ENCODE peak calls at places on chromosome 21, in ten cellular contexts. One of them, this sample, is unnamed.

GRCh38 chr21:17613242-17613676 is 558 bp upstream of the BTG3 start:
- DNase-seq in osteocyte: no peak
- DNase-seq in stimulated activated CD8-positive, alpha-beta memory T cell treated with anti-CD3 and anti-CD28 coated beads, Interleukin-7, amount 100 ng/mL, for 1 hour: no peak
- DNase-seq in stimulated activated CD4-positive, alpha-beta T cell treated with anti-CD3 and anti-CD28 coated beads, Interleukin-1b, Interleukin-23, amount 100 ng/mL, for 4 hours: no peak
- DNase-seq in fibroblast of pulmonary artery: peak; percentile 29
- DNase-seq in ascending aorta: peak; percentile 73
- DNase-seq in SJSA1: no peak
- DNase-seq in T1000: no peak
- DNase-seq in activated T-cell treated with anti-CD3 and anti-CD28 coated beads for 4 hours: peak; percentile 5
- DNase-seq in astrocyte: no peak
- DNase-seq in this sample: no peak

GRCh38 chr21:29250642-29251041 is 48.1 kb upstream of the BACH1 start:
- DNase-seq in osteocyte: no peak
- DNase-seq in stimulated activated CD8-positive, alpha-beta memory T cell treated with anti-CD3 and anti-CD28 coated beads, Interleukin-7, amount 100 ng/mL, for 1 hour: no peak
- DNase-seq in stimulated activated CD4-positive, alpha-beta T cell treated with anti-CD3 and anti-CD28 coated beads, Interleukin-1b, Interleukin-23, amount 100 ng/mL, for 4 hours: no peak
- DNase-seq in fibroblast of pulmonary artery: no peak
- DNase-seq in ascending aorta: no peak
- DNase-seq in SJSA1: no peak
- DNase-seq in T1000: no peak
- DNase-seq in activated T-cell treated with anti-CD3 and anti-CD28 coated beads for 4 hours: no peak
- DNase-seq in astrocyte: no peak
- DNase-seq in this sample: no peak

GRCh38 chr21:29300547-29301138 is 1.9 kb downstream of the BACH1 start:
- DNase-seq in osteocyte: no peak
- DNase-seq in stimulated activated CD8-positive, alpha-beta memory T cell treated with anti-CD3 and anti-CD28 coated beads, Interleukin-7, amount 100 ng/mL, for 1 hour: no peak
- DNase-seq in stimulated activated CD4-positive, alpha-beta T cell treated with anti-CD3 and anti-CD28 coated beads, Interleukin-1b, Interleukin-23, amount 100 ng/mL, for 4 hours: no peak
- DNase-seq in fibroblast of pulmonary artery: no peak
- DNase-seq in ascending aorta: no peak
- DNase-seq in SJSA1: no peak
- DNase-seq in T1000: no peak
- DNase-seq in activated T-cell treated with anti-CD3 and anti-CD28 coated beads for 4 hours: no peak
- DNase-seq in astrocyte: peak; percentile 57
- DNase-seq in this sample: no peak

GRCh38 chr21:17045214-17045835 is 467.5 kb upstream of the CXADR start:
- DNase-seq in osteocyte: no peak
- DNase-seq in stimulated activated CD8-positive, alpha-beta memory T cell treated with anti-CD3 and anti-CD28 coated beads, Interleukin-7, amount 100 ng/mL, for 1 hour: no peak
- DNase-seq in stimulated activated CD4-positive, alpha-beta T cell treated with anti-CD3 and anti-CD28 coated beads, Interleukin-1b, Interleukin-23, amount 100 ng/mL, for 4 hours: no peak
- DNase-seq in fibroblast of pulmonary artery: peak; percentile 58
- DNase-seq in ascending aorta: no peak
- DNase-seq in SJSA1: peak; percentile 37
- DNase-seq in T1000: no peak
- DNase-seq in activated T-cell treated with anti-CD3 and anti-CD28 coated beads for 4 hours: no peak
- DNase-seq in astrocyte: peak; percentile 19
- DNase-seq in this sample: no peak

GRCh38 chr21:41658321-41658720 is 108.5 kb downstream of the RIPK4 start:
- DNase-seq in osteocyte: no peak
- DNase-seq in stimulated activated CD8-positive, alpha-beta memory T cell treated with anti-CD3 and anti-CD28 coated beads, Interleukin-7, amount 100 ng/mL, for 1 hour: no peak
- DNase-seq in stimulated activated CD4-positive, alpha-beta T cell treated with anti-CD3 and anti-CD28 coated beads, Interleukin-1b, Interleukin-23, amount 100 ng/mL, for 4 hours: no peak
- DNase-seq in fibroblast of pulmonary artery: no peak
- DNase-seq in ascending aorta: no peak
- DNase-seq in SJSA1: no peak
- DNase-seq in T1000: no peak
- DNase-seq in activated T-cell treated with anti-CD3 and anti-CD28 coated beads for 4 hours: no peak
- DNase-seq in astrocyte: no peak
- DNase-seq in this sample: no peak

GRCh38 chr21:35927262-35927661 is 133.1 kb downstream of the SETD4 start:
- DNase-seq in osteocyte: no peak
- DNase-seq in stimulated activated CD8-positive, alpha-beta memory T cell treated with anti-CD3 and anti-CD28 coated beads, Interleukin-7, amount 100 ng/mL, for 1 hour: no peak
- DNase-seq in stimulated activated CD4-positive, alpha-beta T cell treated with anti-CD3 and anti-CD28 coated beads, Interleukin-1b, Interleukin-23, amount 100 ng/mL, for 4 hours: no peak
- DNase-seq in fibroblast of pulmonary artery: no peak
- DNase-seq in ascending aorta: no peak
- DNase-seq in SJSA1: no peak
- DNase-seq in T1000: no peak
- DNase-seq in activated T-cell treated with anti-CD3 and anti-CD28 coated beads for 4 hours: no peak
- DNase-seq in astrocyte: no peak
- DNase-seq in this sample: no peak

GRCh38 chr21:29092102-29092959 is 18.9 kb upstream of the CCT8 start:
- DNase-seq in osteocyte: no peak
- DNase-seq in stimulated activated CD8-positive, alpha-beta memory T cell treated with anti-CD3 and anti-CD28 coated beads, Interleukin-7, amount 100 ng/mL, for 1 hour: no peak
- DNase-seq in stimulated activated CD4-positive, alpha-beta T cell treated with anti-CD3 and anti-CD28 coated beads, Interleukin-1b, Interleukin-23, amount 100 ng/mL, for 4 hours: no peak
- DNase-seq in fibroblast of pulmonary artery: peak; percentile 50
- DNase-seq in ascending aorta: no peak
- DNase-seq in SJSA1: peak; percentile 31
- DNase-seq in T1000: no peak
- DNase-seq in activated T-cell treated with anti-CD3 and anti-CD28 coated beads for 4 hours: no peak
- DNase-seq in astrocyte: peak; percentile 61
- DNase-seq in this sample: no peak

GRCh38 chr21:44956356-44957046 is 16.7 kb downstream of the SLX9 start:
- DNase-seq in osteocyte: no peak
- DNase-seq in stimulated activated CD8-positive, alpha-beta memory T cell treated with anti-CD3 and anti-CD28 coated beads, Interleukin-7, amount 100 ng/mL, for 1 hour: no peak
- DNase-seq in stimulated activated CD4-positive, alpha-beta T cell treated with anti-CD3 and anti-CD28 coated beads, Interleukin-1b, Interleukin-23, amount 100 ng/mL, for 4 hours: no peak
- DNase-seq in fibroblast of pulmonary artery: no peak
- DNase-seq in ascending aorta: no peak
- DNase-seq in SJSA1: no peak
- DNase-seq in T1000: no peak
- DNase-seq in activated T-cell treated with anti-CD3 and anti-CD28 coated beads for 4 hours: no peak
- DNase-seq in astrocyte: no peak
- DNase-seq in this sample: no peak

GRCh38 chr21:45320261-45320990 is 32.7 kb upstream of the POFUT2 start:
- DNase-seq in osteocyte: no peak
- DNase-seq in stimulated activated CD8-positive, alpha-beta memory T cell treated with anti-CD3 and anti-CD28 coated beads, Interleukin-7, amount 100 ng/mL, for 1 hour: no peak
- DNase-seq in stimulated activated CD4-positive, alpha-beta T cell treated with anti-CD3 and anti-CD28 coated beads, Interleukin-1b, Interleukin-23, amount 100 ng/mL, for 4 hours: no peak
- DNase-seq in fibroblast of pulmonary artery: no peak
- DNase-seq in ascending aorta: peak; percentile 77
- DNase-seq in SJSA1: no peak
- DNase-seq in T1000: no peak
- DNase-seq in activated T-cell treated with anti-CD3 and anti-CD28 coated beads for 4 hours: no peak
- DNase-seq in astrocyte: no peak
- DNase-seq in this sample: no peak

GRCh38 chr21:16424331-16424749 is 694.6 kb downstream of the USP25 start:
- DNase-seq in osteocyte: no peak
- DNase-seq in stimulated activated CD8-positive, alpha-beta memory T cell treated with anti-CD3 and anti-CD28 coated beads, Interleukin-7, amount 100 ng/mL, for 1 hour: no peak
- DNase-seq in stimulated activated CD4-positive, alpha-beta T cell treated with anti-CD3 and anti-CD28 coated beads, Interleukin-1b, Interleukin-23, amount 100 ng/mL, for 4 hours: no peak
- DNase-seq in fibroblast of pulmonary artery: peak; percentile 66
- DNase-seq in ascending aorta: no peak
- DNase-seq in SJSA1: peak; percentile 33
- DNase-seq in T1000: no peak
- DNase-seq in activated T-cell treated with anti-CD3 and anti-CD28 coated beads for 4 hours: no peak
- DNase-seq in astrocyte: peak; percentile 69
- DNase-seq in this sample: no peak

GRCh38 chr21:17200250-17200649 is 312.6 kb upstream of the CXADR start:
- DNase-seq in osteocyte: no peak
- DNase-seq in stimulated activated CD8-positive, alpha-beta memory T cell treated with anti-CD3 and anti-CD28 coated beads, Interleukin-7, amount 100 ng/mL, for 1 hour: no peak
- DNase-seq in stimulated activated CD4-positive, alpha-beta T cell treated with anti-CD3 and anti-CD28 coated beads, Interleukin-1b, Interleukin-23, amount 100 ng/mL, for 4 hours: no peak
- DNase-seq in fibroblast of pulmonary artery: no peak
- DNase-seq in ascending aorta: no peak
- DNase-seq in SJSA1: no peak
- DNase-seq in T1000: no peak
- DNase-seq in activated T-cell treated with anti-CD3 and anti-CD28 coated beads for 4 hours: no peak
- DNase-seq in astrocyte: no peak
- DNase-seq in this sample: no peak

GRCh38 chr21:25330266-25330665 is 277.0 kb downstream of the MRPL39 start:
- DNase-seq in osteocyte: no peak
- DNase-seq in stimulated activated CD8-positive, alpha-beta memory T cell treated with anti-CD3 and anti-CD28 coated beads, Interleukin-7, amount 100 ng/mL, for 1 hour: no peak
- DNase-seq in stimulated activated CD4-positive, alpha-beta T cell treated with anti-CD3 and anti-CD28 coated beads, Interleukin-1b, Interleukin-23, amount 100 ng/mL, for 4 hours: no peak
- DNase-seq in fibroblast of pulmonary artery: peak; percentile 56
- DNase-seq in ascending aorta: no peak
- DNase-seq in SJSA1: no peak
- DNase-seq in T1000: no peak
- DNase-seq in activated T-cell treated with anti-CD3 and anti-CD28 coated beads for 4 hours: no peak
- DNase-seq in astrocyte: no peak
- DNase-seq in this sample: no peak

GRCh38 chr21:35075546-35075945 is 26.4 kb upstream of the RUNX1 start:
- DNase-seq in osteocyte: no peak
- DNase-seq in stimulated activated CD8-positive, alpha-beta memory T cell treated with anti-CD3 and anti-CD28 coated beads, Interleukin-7, amount 100 ng/mL, for 1 hour: no peak
- DNase-seq in stimulated activated CD4-positive, alpha-beta T cell treated with anti-CD3 and anti-CD28 coated beads, Interleukin-1b, Interleukin-23, amount 100 ng/mL, for 4 hours: no peak
- DNase-seq in fibroblast of pulmonary artery: peak; percentile 59
- DNase-seq in ascending aorta: no peak
- DNase-seq in SJSA1: no peak
- DNase-seq in T1000: peak; percentile 40
- DNase-seq in activated T-cell treated with anti-CD3 and anti-CD28 coated beads for 4 hours: no peak
- DNase-seq in astrocyte: peak; percentile 78
- DNase-seq in this sample: peak; percentile 40

GRCh38 chr21:27580276-27580675 is 613.4 kb upstream of the ADAMTS5 start:
- DNase-seq in osteocyte: no peak
- DNase-seq in stimulated activated CD8-positive, alpha-beta memory T cell treated with anti-CD3 and anti-CD28 coated beads, Interleukin-7, amount 100 ng/mL, for 1 hour: no peak
- DNase-seq in stimulated activated CD4-positive, alpha-beta T cell treated with anti-CD3 and anti-CD28 coated beads, Interleukin-1b, Interleukin-23, amount 100 ng/mL, for 4 hours: no peak
- DNase-seq in fibroblast of pulmonary artery: peak; percentile 26
- DNase-seq in ascending aorta: no peak
- DNase-seq in SJSA1: no peak
- DNase-seq in T1000: no peak
- DNase-seq in activated T-cell treated with anti-CD3 and anti-CD28 coated beads for 4 hours: no peak
- DNase-seq in astrocyte: peak; percentile 50
- DNase-seq in this sample: no peak

GRCh38 chr21:45413922-45414321 is 9.0 kb downstream of the COL18A1 start:
- DNase-seq in osteocyte: no peak
- DNase-seq in stimulated activated CD8-positive, alpha-beta memory T cell treated with anti-CD3 and anti-CD28 coated beads, Interleukin-7, amount 100 ng/mL, for 1 hour: no peak
- DNase-seq in stimulated activated CD4-positive, alpha-beta T cell treated with anti-CD3 and anti-CD28 coated beads, Interleukin-1b, Interleukin-23, amount 100 ng/mL, for 4 hours: no peak
- DNase-seq in fibroblast of pulmonary artery: no peak
- DNase-seq in ascending aorta: peak; percentile 62
- DNase-seq in SJSA1: no peak
- DNase-seq in T1000: no peak
- DNase-seq in activated T-cell treated with anti-CD3 and anti-CD28 coated beads for 4 hours: no peak
- DNase-seq in astrocyte: no peak
- DNase-seq in this sample: no peak

GRCh38 chr21:25912402-25912746 is 177.6 kb downstream of the GABPA start:
- DNase-seq in osteocyte: no peak
- DNase-seq in stimulated activated CD8-positive, alpha-beta memory T cell treated with anti-CD3 and anti-CD28 coated beads, Interleukin-7, amount 100 ng/mL, for 1 hour: no peak
- DNase-seq in stimulated activated CD4-positive, alpha-beta T cell treated with anti-CD3 and anti-CD28 coated beads, Interleukin-1b, Interleukin-23, amount 100 ng/mL, for 4 hours: no peak
- DNase-seq in fibroblast of pulmonary artery: no peak
- DNase-seq in ascending aorta: no peak
- DNase-seq in SJSA1: no peak
- DNase-seq in T1000: no peak
- DNase-seq in activated T-cell treated with anti-CD3 and anti-CD28 coated beads for 4 hours: no peak
- DNase-seq in astrocyte: no peak
- DNase-seq in this sample: no peak

GRCh38 chr21:29334717-29335428 is 36.2 kb downstream of the BACH1 start:
- DNase-seq in osteocyte: no peak
- DNase-seq in stimulated activated CD8-positive, alpha-beta memory T cell treated with anti-CD3 and anti-CD28 coated beads, Interleukin-7, amount 100 ng/mL, for 1 hour: no peak
- DNase-seq in stimulated activated CD4-positive, alpha-beta T cell treated with anti-CD3 and anti-CD28 coated beads, Interleukin-1b, Interleukin-23, amount 100 ng/mL, for 4 hours: no peak
- DNase-seq in fibroblast of pulmonary artery: peak; percentile 69
- DNase-seq in ascending aorta: no peak
- DNase-seq in SJSA1: no peak
- DNase-seq in T1000: no peak
- DNase-seq in activated T-cell treated with anti-CD3 and anti-CD28 coated beads for 4 hours: no peak
- DNase-seq in astrocyte: peak; percentile 93
- DNase-seq in this sample: no peak

GRCh38 chr21:26965567-26966359 is 1.1 kb downstream of the ADAMTS5 start:
- DNase-seq in osteocyte: peak; percentile 87
- DNase-seq in stimulated activated CD8-positive, alpha-beta memory T cell treated with anti-CD3 and anti-CD28 coated beads, Interleukin-7, amount 100 ng/mL, for 1 hour: no peak
- DNase-seq in stimulated activated CD4-positive, alpha-beta T cell treated with anti-CD3 and anti-CD28 coated beads, Interleukin-1b, Interleukin-23, amount 100 ng/mL, for 4 hours: no peak
- DNase-seq in fibroblast of pulmonary artery: no peak
- DNase-seq in ascending aorta: peak; percentile 63
- DNase-seq in SJSA1: no peak
- DNase-seq in T1000: no peak
- DNase-seq in activated T-cell treated with anti-CD3 and anti-CD28 coated beads for 4 hours: no peak
- DNase-seq in astrocyte: no peak
- DNase-seq in this sample: no peak

GRCh38 chr21:29825936-29826335 is 113.9 kb downstream of the GRIK1 start:
- DNase-seq in osteocyte: no peak
- DNase-seq in stimulated activated CD8-positive, alpha-beta memory T cell treated with anti-CD3 and anti-CD28 coated beads, Interleukin-7, amount 100 ng/mL, for 1 hour: no peak
- DNase-seq in stimulated activated CD4-positive, alpha-beta T cell treated with anti-CD3 and anti-CD28 coated beads, Interleukin-1b, Interleukin-23, amount 100 ng/mL, for 4 hours: no peak
- DNase-seq in fibroblast of pulmonary artery: no peak
- DNase-seq in ascending aorta: no peak
- DNase-seq in SJSA1: no peak
- DNase-seq in T1000: no peak
- DNase-seq in activated T-cell treated with anti-CD3 and anti-CD28 coated beads for 4 hours: no peak
- DNase-seq in astrocyte: no peak
- DNase-seq in this sample: no peak

GRCh38 chr21:20570824-20571232 is 427.4 kb upstream of the NCAM2 start:
- DNase-seq in osteocyte: no peak
- DNase-seq in stimulated activated CD8-positive, alpha-beta memory T cell treated with anti-CD3 and anti-CD28 coated beads, Interleukin-7, amount 100 ng/mL, for 1 hour: no peak
- DNase-seq in stimulated activated CD4-positive, alpha-beta T cell treated with anti-CD3 and anti-CD28 coated beads, Interleukin-1b, Interleukin-23, amount 100 ng/mL, for 4 hours: no peak
- DNase-seq in fibroblast of pulmonary artery: no peak
- DNase-seq in ascending aorta: no peak
- DNase-seq in SJSA1: no peak
- DNase-seq in T1000: peak; percentile 6
- DNase-seq in activated T-cell treated with anti-CD3 and anti-CD28 coated beads for 4 hours: no peak
- DNase-seq in astrocyte: no peak
- DNase-seq in this sample: no peak

GRCh38 chr21:32043458-32043857 is 170.6 kb downstream of the HUNK start:
- DNase-seq in osteocyte: no peak
- DNase-seq in stimulated activated CD8-positive, alpha-beta memory T cell treated with anti-CD3 and anti-CD28 coated beads, Interleukin-7, amount 100 ng/mL, for 1 hour: no peak
- DNase-seq in stimulated activated CD4-positive, alpha-beta T cell treated with anti-CD3 and anti-CD28 coated beads, Interleukin-1b, Interleukin-23, amount 100 ng/mL, for 4 hours: no peak
- DNase-seq in fibroblast of pulmonary artery: no peak
- DNase-seq in ascending aorta: no peak
- DNase-seq in SJSA1: no peak
- DNase-seq in T1000: no peak
- DNase-seq in activated T-cell treated with anti-CD3 and anti-CD28 coated beads for 4 hours: no peak
- DNase-seq in astrocyte: no peak
- DNase-seq in this sample: no peak

GRCh38 chr21:43211085-43212071 is 42.6 kb downstream of the CRYAA start:
- DNase-seq in osteocyte: peak; percentile 82
- DNase-seq in stimulated activated CD8-positive, alpha-beta memory T cell treated with anti-CD3 and anti-CD28 coated beads, Interleukin-7, amount 100 ng/mL, for 1 hour: no peak
- DNase-seq in stimulated activated CD4-positive, alpha-beta T cell treated with anti-CD3 and anti-CD28 coated beads, Interleukin-1b, Interleukin-23, amount 100 ng/mL, for 4 hours: no peak
- DNase-seq in fibroblast of pulmonary artery: peak; percentile 7
- DNase-seq in ascending aorta: peak; percentile 53
- DNase-seq in SJSA1: no peak
- DNase-seq in T1000: no peak
- DNase-seq in activated T-cell treated with anti-CD3 and anti-CD28 coated beads for 4 hours: no peak
- DNase-seq in astrocyte: no peak
- DNase-seq in this sample: no peak

GRCh38 chr21:36150192-36150711 is 6.4 kb upstream of the DOP1B start:
- DNase-seq in osteocyte: no peak
- DNase-seq in stimulated activated CD8-positive, alpha-beta memory T cell treated with anti-CD3 and anti-CD28 coated beads, Interleukin-7, amount 100 ng/mL, for 1 hour: no peak
- DNase-seq in stimulated activated CD4-positive, alpha-beta T cell treated with anti-CD3 and anti-CD28 coated beads, Interleukin-1b, Interleukin-23, amount 100 ng/mL, for 4 hours: no peak
- DNase-seq in fibroblast of pulmonary artery: peak; percentile 48
- DNase-seq in ascending aorta: no peak
- DNase-seq in SJSA1: no peak
- DNase-seq in T1000: no peak
- DNase-seq in activated T-cell treated with anti-CD3 and anti-CD28 coated beads for 4 hours: no peak
- DNase-seq in astrocyte: peak; percentile 71
- DNase-seq in this sample: no peak

GRCh38 chr21:16605588-16605987 is 875.8 kb downstream of the USP25 start:
- DNase-seq in osteocyte: no peak
- DNase-seq in stimulated activated CD8-positive, alpha-beta memory T cell treated with anti-CD3 and anti-CD28 coated beads, Interleukin-7, amount 100 ng/mL, for 1 hour: no peak
- DNase-seq in stimulated activated CD4-positive, alpha-beta T cell treated with anti-CD3 and anti-CD28 coated beads, Interleukin-1b, Interleukin-23, amount 100 ng/mL, for 4 hours: no peak
- DNase-seq in fibroblast of pulmonary artery: peak; percentile 38
- DNase-seq in ascending aorta: no peak
- DNase-seq in SJSA1: no peak
- DNase-seq in T1000: no peak
- DNase-seq in activated T-cell treated with anti-CD3 and anti-CD28 coated beads for 4 hours: no peak
- DNase-seq in astrocyte: peak; percentile 36
- DNase-seq in this sample: no peak

GRCh38 chr21:30408782-30409494 is 13.1 kb downstream of the KRTAP13-1 start:
- DNase-seq in osteocyte: no peak
- DNase-seq in stimulated activated CD8-positive, alpha-beta memory T cell treated with anti-CD3 and anti-CD28 coated beads, Interleukin-7, amount 100 ng/mL, for 1 hour: no peak
- DNase-seq in stimulated activated CD4-positive, alpha-beta T cell treated with anti-CD3 and anti-CD28 coated beads, Interleukin-1b, Interleukin-23, amount 100 ng/mL, for 4 hours: no peak
- DNase-seq in fibroblast of pulmonary artery: peak; percentile 74
- DNase-seq in ascending aorta: no peak
- DNase-seq in SJSA1: peak; percentile 6
- DNase-seq in T1000: no peak
- DNase-seq in activated T-cell treated with anti-CD3 and anti-CD28 coated beads for 4 hours: no peak
- DNase-seq in astrocyte: peak; percentile 0
- DNase-seq in this sample: peak; percentile 82

GRCh38 chr21:45405819-45406762 is 1.1 kb downstream of the COL18A1 start:
- DNase-seq in osteocyte: no peak
- DNase-seq in stimulated activated CD8-positive, alpha-beta memory T cell treated with anti-CD3 and anti-CD28 coated beads, Interleukin-7, amount 100 ng/mL, for 1 hour: no peak
- DNase-seq in stimulated activated CD4-positive, alpha-beta T cell treated with anti-CD3 and anti-CD28 coated beads, Interleukin-1b, Interleukin-23, amount 100 ng/mL, for 4 hours: no peak
- DNase-seq in fibroblast of pulmonary artery: peak; percentile 53
- DNase-seq in ascending aorta: no peak
- DNase-seq in SJSA1: no peak
- DNase-seq in T1000: peak; percentile 10
- DNase-seq in activated T-cell treated with anti-CD3 and anti-CD28 coated beads for 4 hours: no peak
- DNase-seq in astrocyte: peak; percentile 55
- DNase-seq in this sample: no peak

GRCh38 chr21:17612023-17612564 is 607 bp downstream of the BTG3 start:
- DNase-seq in osteocyte: no peak
- DNase-seq in stimulated activated CD8-positive, alpha-beta memory T cell treated with anti-CD3 and anti-CD28 coated beads, Interleukin-7, amount 100 ng/mL, for 1 hour: no peak
- DNase-seq in stimulated activated CD4-positive, alpha-beta T cell treated with anti-CD3 and anti-CD28 coated beads, Interleukin-1b, Interleukin-23, amount 100 ng/mL, for 4 hours: peak; percentile 12
- DNase-seq in fibroblast of pulmonary artery: peak; percentile 60
- DNase-seq in ascending aorta: peak; percentile 77
- DNase-seq in SJSA1: no peak
- DNase-seq in T1000: no peak
- DNase-seq in activated T-cell treated with anti-CD3 and anti-CD28 coated beads for 4 hours: peak; percentile 1
- DNase-seq in astrocyte: peak; percentile 36
- DNase-seq in this sample: peak; percentile 22

GRCh38 chr21:44934797-44935532 is 4.9 kb upstream of the SLX9 start:
- DNase-seq in osteocyte: no peak
- DNase-seq in stimulated activated CD8-positive, alpha-beta memory T cell treated with anti-CD3 and anti-CD28 coated beads, Interleukin-7, amount 100 ng/mL, for 1 hour: no peak
- DNase-seq in stimulated activated CD4-positive, alpha-beta T cell treated with anti-CD3 and anti-CD28 coated beads, Interleukin-1b, Interleukin-23, amount 100 ng/mL, for 4 hours: no peak
- DNase-seq in fibroblast of pulmonary artery: no peak
- DNase-seq in ascending aorta: no peak
- DNase-seq in SJSA1: no peak
- DNase-seq in T1000: no peak
- DNase-seq in activated T-cell treated with anti-CD3 and anti-CD28 coated beads for 4 hours: no peak
- DNase-seq in astrocyte: no peak
- DNase-seq in this sample: no peak

This sample was measured in epithelial cell of prostate.